ENCODE peak calls at places on chromosomes 3 and 15, in seven cellular contexts. F is transverse colon, U is ovary, N is body of pancreas, L is fibroblast of mammary gland, A is PC-3, E is vagina. H is an unnamed sample.

GRCh38 chr15:41946970-41947369 is 25.4 kb downstream of the EHD4 start:
- DNase-seq in U (no peak), F (no peak), N (no peak), L (no peak), A (no peak), E (no peak), H (no peak)

GRCh38 chr3:147360936-147361670 is 45.2 kb downstream of the ZIC4 start:
- DNase-seq in L (no peak), U (no peak), N (no peak), F (no peak), A (no peak), E (no peak), H (no peak)

GRCh38 chr3:24683090-24683489 is 188.4 kb upstream of the THRB start:
- DNase-seq in U (no peak), L (peak; percentile 62), A (no peak), E (no peak), F (no peak), N (no peak), H (no peak)

GRCh38 chr3:151156618-151157216 is 46.3 kb downstream of the GPR171 start:
- DNase-seq in N (peak; percentile 35), E (no peak), U (no peak), A (peak; percentile 88), F (no peak), L (peak; percentile 69), H (peak; percentile 52)

GRCh38 chr3:50885491-50885890 is 210.8 kb downstream of the DOCK3 start:
- DNase-seq in A (peak; percentile 39), L (no peak), F (no peak), U (no peak), N (no peak), E (no peak), H (no peak)

GRCh38 chr15:47792231-47792630 is 74.9 kb downstream of the SEMA6D start:
- DNase-seq in E (no peak), F (no peak), U (no peak), L (no peak), N (no peak), A (no peak), H (no peak)

GRCh38 chr15:58585668-58586461 is 154.1 kb downstream of the LIPC start:
- DNase-seq in F (no peak), L (no peak), U (no peak), E (no peak), N (no peak), A (no peak), H (no peak)

GRCh38 chr15:70121656-70122297 is 24.1 kb upstream of the TLE3 start:
- DNase-seq in E (no peak), L (peak; percentile 95), U (peak; percentile 63), N (peak; percentile 59), A (peak; percentile 71), F (peak; percentile 51), H (peak; percentile 80)

GRCh38 chr15:51131596-51132290 is 37.0 kb upstream of the TNFAIP8L3 start:
- DNase-seq in N (no peak), E (no peak), F (no peak), L (no peak), A (no peak), U (no peak), H (no peak)

GRCh38 chr15:63918317-63918672 is 84.5 kb upstream of the HERC1 start:
- DNase-seq in F (peak; percentile 22), L (no peak), A (peak; percentile 27), N (no peak), U (no peak), E (no peak), H (no peak)

GRCh38 chr3:192869131-192870027 is 48.3 kb downstream of the MB21D2 start:
- DNase-seq in E (no peak), N (no peak), U (no peak), L (peak; percentile 75), F (no peak), A (peak; percentile 71), H (no peak)

GRCh38 chr3:58544546-58544945 is 7.6 kb upstream of the ACOX2 start:
- DNase-seq in L (peak; percentile 53), E (no peak), N (no peak), F (no peak), U (no peak), A (no peak), H (no peak)

GRCh38 chr3:146161725-146162047 is 702 bp upstream of the PLOD2 start:
- DNase-seq in A (peak; percentile 61), L (peak; percentile 67), U (peak; percentile 63), N (peak; percentile 41), F (peak; percentile 55), E (no peak), H (no peak)

GRCh38 chr3:58746758-58747157 is 80.2 kb upstream of the FAM3D start:
- DNase-seq in L (no peak), U (no peak), F (no peak), E (no peak), A (no peak), N (no peak), H (no peak)

GRCh38 chr3:172856766-172857742 is 106.5 kb downstream of the ECT2 start:
- DNase-seq in F (peak; percentile 8), U (no peak), E (no peak), A (peak; percentile 32), N (peak; percentile 65), L (no peak), H (no peak)

GRCh38 chr3:74137790-74138189 is 476.7 kb downstream of the CNTN3 start:
- DNase-seq in A (no peak), L (no peak), U (no peak), N (no peak), F (no peak), E (no peak), H (no peak)

GRCh38 chr15:56683925-56684324 is 49.4 kb downstream of the ZNF280D start:
- DNase-seq in A (no peak), U (no peak), F (no peak), E (no peak), N (no peak), L (no peak), H (no peak)

GRCh38 chr3:12993623-12994356 is 79.4 kb downstream of the IQSEC1 start:
- DNase-seq in U (no peak), A (peak; percentile 30), E (no peak), F (peak; percentile 34), L (no peak), N (no peak), H (no peak)

GRCh38 chr15:71239592-71240364 is 124.5 kb downstream of the THSD4 start:
- DNase-seq in N (no peak), F (no peak), A (no peak), E (no peak), U (no peak), L (peak; percentile 27), H (no peak)

GRCh38 chr15:67024998-67025368 is 40.4 kb upstream of the SMAD3 start:
- DNase-seq in U (no peak), L (no peak), N (no peak), E (no peak), F (no peak), A (no peak), H (no peak)

GRCh38 chr3:98596902-98597500 is 3.6 kb upstream of the CPOX start:
- DNase-seq in L (peak; percentile 47), E (no peak), U (no peak), N (no peak), A (peak; percentile 79), F (no peak), H (peak; percentile 20)

GRCh38 chr3:119542168-119542767 is 17.1 kb downstream of the CD80 start:
- DNase-seq in N (no peak), F (no peak), A (no peak), U (no peak), E (no peak), L (no peak), H (no peak)
- TF ChIP-seq CTCF in N (no peak), F (no peak), A (no peak), U (no peak), E (no peak), L (no peak), H (no peak)

DNA sequence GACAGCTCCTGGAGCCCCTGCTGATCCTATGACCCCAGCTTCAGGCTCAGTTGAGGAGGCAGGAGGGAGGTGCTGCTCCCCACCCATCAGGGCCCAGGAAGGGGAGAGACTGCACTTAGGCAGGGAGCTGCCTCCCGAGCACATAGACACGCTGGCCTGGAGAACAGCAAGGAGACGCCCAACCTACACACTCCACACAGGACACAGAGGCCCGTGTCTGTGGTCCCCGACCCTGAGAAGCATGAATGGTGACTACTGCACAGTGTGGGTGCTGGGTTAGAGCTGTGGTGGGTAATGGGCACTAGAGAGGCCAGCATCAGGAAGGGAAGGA is 1.1 kb upstream of the HHATL start:
- DNase-seq in N (no peak), F (no peak), E (no peak), L (no peak), U (no peak), A (no peak), H (no peak)
- H3K4me3 ChIP-seq in N (no peak overlapping the region), F (no peak overlapping the region), E (no peak overlapping the region), L (no peak overlapping the region), U (no peak overlapping the region), A (no peak overlapping the region), H (no peak overlapping the region)

GRCh38 chr15:29102911-29103824 is 166.5 kb downstream of the NSMCE3 start:
- DNase-seq in A (no peak), U (peak; percentile 60), F (no peak), N (no peak), E (no peak), L (peak; percentile 44), H (no peak)

GRCh38 chr15:29106116-29106515 is 163.5 kb downstream of the NSMCE3 start:
- DNase-seq in F (no peak), N (no peak), E (no peak), L (no peak), U (no peak), A (no peak), H (no peak)

GRCh38 chr15:29105151-29105785 is 164.4 kb downstream of the NSMCE3 start:
- DNase-seq in N (no peak), L (no peak), F (no peak), A (no peak), E (no peak), U (no peak), H (no peak)

GRCh38 chr15:29104566-29104880 is 165.1 kb downstream of the NSMCE3 start:
- DNase-seq in F (no peak), E (no peak), N (no peak), A (no peak), L (no peak), U (no peak), H (no peak)

GRCh38 chr15:29103825-29104565 is 165.6 kb downstream of the NSMCE3 start:
- DNase-seq in L (peak; percentile 70), F (peak; percentile 58), A (peak; percentile 43), E (no peak), U (peak; percentile 73), N (peak; percentile 47), H (peak; percentile 49)
- TF ChIP-seq CTCF in L (no peak), F (peak; percentile 81), A (peak; percentile 59), E (peak; percentile 76), U (peak; percentile 89), N (peak; percentile 55), H (peak; percentile 94)

GRCh38 chr3:44016818-44017217 is 224.9 kb upstream of the TOPAZ1 start:
- DNase-seq in F (no peak), A (peak; percentile 19), U (no peak), E (no peak), N (no peak), L (no peak), H (no peak)

GRCh38 chr3:44021646-44022594 is 219.8 kb upstream of the TOPAZ1 start:
- DNase-seq in L (peak; percentile 13), A (no peak), E (no peak), N (no peak), U (no peak), F (no peak), H (no peak)

GRCh38 chr3:44020178-44020577 is 221.5 kb upstream of the TOPAZ1 start:
- DNase-seq in N (no peak), E (no peak), U (no peak), L (no peak), A (no peak), F (no peak), H (no peak)

GRCh38 chr3:44024194-44024593 is 217.5 kb upstream of the TOPAZ1 start:
- DNase-seq in F (no peak), L (no peak), N (no peak), A (no peak), U (no peak), E (no peak), H (no peak)

GRCh38 chr3:44019736-44020135 is 221.9 kb upstream of the TOPAZ1 start:
- DNase-seq in N (no peak), U (no peak), A (no peak), L (no peak), E (no peak), F (no peak), H (peak; percentile 5)
- H3K4me3 ChIP-seq in N (no peak overlapping the region), U (no peak overlapping the region), A (no peak overlapping the region), L (no peak overlapping the region), E (no peak overlapping the region), F (no peak overlapping the region), H (no peak overlapping the region)

H was measured in astrocyte of the cerebellum.